ENCODE peak calls at places on chromosomes 6 and 20, in seven cellular contexts. I, O, Z, V, T, R and N are unnamed samples.

GRCh38 chr6:47310131-47310480 is 401 bp upstream of the TNFRSF21 start:
- DNase-seq in I (no peak), O (no peak), Z (no peak), V (no peak), T (no peak), R (no peak), N (no peak)

GRCh38 chr20:3711418-3712043 is 869 bp downstream of the SIGLEC1 start:
- DNase-seq in I (no peak), O (no peak), Z (no peak), V (no peak), T (no peak), R (no peak), N (no peak)

GRCh38 chr20:51354769-51355319 is 187.7 kb downstream of the NFATC2 start:
- DNase-seq in I (no peak), O (peak; percentile 56), Z (no peak), V (no peak), T (no peak), R (no peak), N (no peak)

GRCh38 chr6:134746125-134746524 is 203.8 kb downstream of the ALDH8A1 start:
- DNase-seq in I (peak; percentile 3), O (no peak), Z (no peak), V (no peak), T (no peak), R (no peak), N (no peak)

GRCh38 chr6:15479761-15480160 is 183.1 kb downstream of the DTNBP1 start:
- DNase-seq in I (no peak), O (peak; percentile 72), Z (peak; percentile 92), V (no peak), T (no peak), R (no peak), N (peak; percentile 14)

GRCh38 chr20:52684176-52684575 is 288.0 kb upstream of the TSHZ2 start:
- DNase-seq in I (no peak), O (no peak), Z (no peak), V (no peak), T (no peak), R (no peak), N (no peak)

GRCh38 chr6:95572098-95572497 is 5.2 kb upstream of the MANEA start:
- DNase-seq in I (no peak), O (peak; percentile 11), Z (peak; percentile 34), V (no peak), T (no peak), R (no peak), N (no peak)

GRCh38 chr6:11140061-11140460 is 28.5 kb upstream of the ERVFRD-1 start:
- DNase-seq in I (no peak), O (no peak), Z (no peak), V (no peak), T (no peak), R (no peak), N (no peak)

GRCh38 chr6:147603392-147604081 is 95.0 kb downstream of the SAMD5 start:
- DNase-seq in I (no peak), O (no peak), Z (no peak), V (no peak), T (no peak), R (no peak), N (no peak)

GRCh38 chr20:60213126-60213893 is 255.1 kb downstream of the CDH26 start:
- DNase-seq in I (no peak), O (no peak), Z (no peak), V (no peak), T (no peak), R (no peak), N (no peak)

GRCh38 chr20:4187147-4187546 is 171.8 kb upstream of the RNF24 start:
- DNase-seq in I (no peak), O (no peak), Z (no peak), V (no peak), T (no peak), R (no peak), N (no peak)

GRCh38 chr6:136440187-136440582 is 110.0 kb downstream of the MAP7 start:
- DNase-seq in I (no peak), O (no peak), Z (peak; percentile 67), V (no peak), T (no peak), R (no peak), N (no peak)

GRCh38 chr6:150252714-150253444 is 110.0 kb downstream of the PPP1R14C start:
- DNase-seq in I (peak; percentile 22), O (no peak), Z (peak; percentile 84), V (no peak), T (no peak), R (no peak), N (peak; percentile 76)

GRCh38 chr6:7119272-7119801 is 11.6 kb downstream of the RREB1 start:
- DNase-seq in I (no peak), O (no peak), Z (no peak), V (no peak), T (no peak), R (no peak), N (no peak)

GRCh38 chr6:157493576-157493975 is 112.6 kb downstream of the ZDHHC14 start:
- DNase-seq in I (no peak), O (no peak), Z (no peak), V (no peak), T (no peak), R (no peak), N (no peak)
- H3K27ac ChIP-seq in I (no peak overlapping the region), O (no peak overlapping the region), Z (no peak overlapping the region), V (no peak overlapping the region), T (no peak overlapping the region), R (no peak overlapping the region), N (no peak overlapping the region)

GRCh38 chr6:143811492-143812157 is 31.5 kb upstream of the LTV1 start:
- DNase-seq in I (no peak), O (peak; percentile 16), Z (no peak), V (no peak), T (no peak), R (no peak), N (no peak)
- H2AFZ ChIP-seq in I (no peak overlapping the region), O (no peak overlapping the region), Z (no peak overlapping the region), V (no peak overlapping the region), T (no peak overlapping the region), R (no peak overlapping the region), N (no peak overlapping the region)

GRCh38 chr6:79188101-79188500 is 46.4 kb downstream of the HMGN3 start:
- DNase-seq in I (no peak), O (no peak), Z (no peak), V (no peak), T (no peak), R (no peak), N (no peak)
- H3K4me1 ChIP-seq in I (no peaks in the 10 kb centered on the region), O (no peaks in the 10 kb centered on the region), Z (no peaks in the 10 kb centered on the region), V (no peaks in the 10 kb centered on the region), T (no peaks in the 10 kb centered on the region), R (peaks cover 24% of the 10 kb centered on the region), N (no peaks in the 10 kb centered on the region)

DNA sequence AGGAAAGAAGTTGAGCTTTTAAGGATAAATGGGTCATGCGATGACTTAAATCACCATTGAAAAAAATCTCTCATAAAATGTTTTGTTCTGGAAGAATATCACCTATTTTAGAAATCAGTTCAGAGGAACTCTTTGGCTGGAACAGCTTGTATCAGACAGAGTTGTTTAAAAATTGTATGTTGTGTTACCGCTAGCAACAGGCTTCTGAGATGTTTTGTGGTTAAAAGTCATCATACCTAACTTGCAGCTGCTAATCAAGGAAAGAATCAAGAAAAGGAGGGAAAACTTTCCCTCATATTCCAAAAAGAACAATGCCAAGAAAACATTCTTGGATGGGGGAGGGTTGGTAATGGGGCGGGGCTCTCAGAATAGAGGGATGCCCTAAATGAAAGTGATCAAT is 220.7 kb upstream of the CITED2 start:
- DNase-seq in I (no peak), O (no peak), Z (peak; percentile 51), V (no peak), T (no peak), R (no peak), N (no peak)
- H3K27ac ChIP-seq in I (no peak overlapping the region), O (no peak overlapping the region), Z (no peak overlapping the region), V (no peak overlapping the region), T (no peak overlapping the region), R (no peak overlapping the region), N (no peak overlapping the region)